ENCODE peak calls at places on chromosomes 3 and 15, in four cellular contexts. I, Z, G and S are unnamed samples.

GRCh38 chr15:72585659-72586058 is 68.8 kb upstream of the GOLGA6B start:
- DNase-seq in I (no peak), Z (peak), G (peak), S (no peak)

GRCh38 chr15:39171944-39172368 is 408.9 kb upstream of the THBS1 start:
- DNase-seq in I (peak), Z (peak), G (peak), S (peak)

GRCh38 chr3:40043444-40043755 is 234.0 kb downstream of the MYRIP start:
- DNase-seq in I (no peak), Z (no peak), G (peak), S (no peak)

GRCh38 chr3:156630081-156630772 is 44.2 kb upstream of the TIPARP start:
- DNase-seq in I (no peak), Z (no peak), G (peak), S (peak)

GRCh38 chr15:96629501-96629900 is 299.0 kb downstream of the NR2F2 start:
- DNase-seq in I (peak), Z (no peak), G (no peak), S (no peak)

GRCh38 chr15:87863152-87863551 is 393.4 kb downstream of the NTRK3 start:
- DNase-seq in I (no peak), Z (peak), G (peak), S (no peak)

GRCh38 chr15:29765898-29766537 is 56.2 kb downstream of the TJP1 start:
- DNase-seq in I (no peak), Z (no peak), G (no peak), S (no peak)

GRCh38 chr3:54791552-54792156 is 136.2 kb downstream of the LRTM1 start:
- DNase-seq in I (no peak), Z (no peak), G (no peak), S (no peak)

GRCh38 chr15:43229977-43230376 is 9.2 kb upstream of the EPB42 start:
- DNase-seq in I (peak), Z (no peak), G (no peak), S (no peak)